ENCODE peak calls at places on chromosomes 5 and 9, in six cellular contexts. K, H, U, P, D and V are unnamed samples.

GRCh38 chr5:58410441-58410840 is 49.4 kb downstream of the PLK2 start:
- DNase-seq in U (no peak), D (no peak), P (no peak), H (no peak), K (no peak), V (no peak)

GRCh38 chr9:133956520-133957076 is 35.5 kb downstream of the VAV2 start:
- DNase-seq in P (no peak), U (no peak), K (no peak), H (no peak), D (no peak), V (peak; percentile 36)

GRCh38 chr5:53543401-53543800 is 17.0 kb upstream of the NDUFS4 start:
- DNase-seq in K (no peak), U (no peak), D (no peak), P (peak; percentile 44), H (no peak), V (no peak)

GRCh38 chr5:13108281-13108680 is 836.2 kb downstream of the DNAH5 start:
- DNase-seq in H (no peak), K (no peak), U (no peak), P (no peak), D (no peak), V (no peak)

GRCh38 chr9:126696091-126696763 is 82.5 kb downstream of the LMX1B start:
- DNase-seq in U (no peak), H (no peak), K (no peak), D (no peak), P (no peak), V (peak; percentile 9)

GRCh38 chr9:15837079-15837679 is 284.3 kb downstream of the CCDC171 start:
- DNase-seq in H (peak; percentile 7), P (peak; percentile 25), U (no peak), D (peak; percentile 36), K (peak; percentile 65), V (no peak)

GRCh38 chr5:127833999-127834953 is 131.1 kb downstream of the CCDC192 start:
- DNase-seq in U (no peak), P (no peak), H (no peak), D (no peak), K (no peak), V (no peak)

GRCh38 chr5:54296386-54296785 is 14.0 kb downstream of the ARL15 start:
- DNase-seq in D (no peak), K (no peak), H (no peak), U (no peak), P (no peak), V (no peak)

GRCh38 chr9:9054354-9054992 is 1254.9 kb upstream of the DMAC1 start:
- DNase-seq in K (peak; percentile 47), D (no peak), P (no peak), U (no peak), H (no peak), V (no peak)

GRCh38 chr5:63245271-63245670 is 666.7 kb downstream of the LRRC70 start:
- DNase-seq in D (no peak), H (no peak), U (no peak), P (no peak), K (no peak), V (no peak)

GRCh38 chr5:168592014-168592368 is 12.8 kb upstream of the PANK3 start:
- DNase-seq in U (no peak), H (no peak), K (peak; percentile 98), D (no peak), P (no peak), V (no peak)

GRCh38 chr9:4973246-4973645 is 11.8 kb upstream of the JAK2 start:
- DNase-seq in D (no peak), K (no peak), P (no peak), U (no peak), H (no peak), V (no peak)

GRCh38 chr5:45532826-45533624 is 163.2 kb downstream of the HCN1 start:
- DNase-seq in K (no peak), H (no peak), D (no peak), U (no peak), P (no peak), V (no peak)

GRCh38 chr5:154757647-154758406 is 2.6 kb downstream of the LARP1 start:
- DNase-seq in U (no peak), K (no peak), D (no peak), H (no peak), P (no peak), V (no peak)
- TF ChIP-seq ATF3 in U (no peak), K (no peak), D (no peak), H (no peak), P (no peak), V (no peak)

GRCh38 chr5:150138551-150139265 is 16.9 kb downstream of the PDGFRB start:
- DNase-seq in D (no peak), P (no peak), H (no peak), K (peak; percentile 89), U (no peak), V (peak; percentile 55)
- TF ChIP-seq SP1 in D (no peak), P (no peak), H (no peak), K (no peak), U (no peak), V (no peak)

GRCh38 chr5:154858972-154859950 is 834 bp downstream of the CNOT8 start:
- DNase-seq in K (no peak), H (no peak), P (no peak), D (no peak), U (no peak), V (no peak)
- TF ChIP-seq ATF3 in K (no peak), H (no peak), P (no peak), D (no peak), U (no peak), V (no peak)

DNA sequence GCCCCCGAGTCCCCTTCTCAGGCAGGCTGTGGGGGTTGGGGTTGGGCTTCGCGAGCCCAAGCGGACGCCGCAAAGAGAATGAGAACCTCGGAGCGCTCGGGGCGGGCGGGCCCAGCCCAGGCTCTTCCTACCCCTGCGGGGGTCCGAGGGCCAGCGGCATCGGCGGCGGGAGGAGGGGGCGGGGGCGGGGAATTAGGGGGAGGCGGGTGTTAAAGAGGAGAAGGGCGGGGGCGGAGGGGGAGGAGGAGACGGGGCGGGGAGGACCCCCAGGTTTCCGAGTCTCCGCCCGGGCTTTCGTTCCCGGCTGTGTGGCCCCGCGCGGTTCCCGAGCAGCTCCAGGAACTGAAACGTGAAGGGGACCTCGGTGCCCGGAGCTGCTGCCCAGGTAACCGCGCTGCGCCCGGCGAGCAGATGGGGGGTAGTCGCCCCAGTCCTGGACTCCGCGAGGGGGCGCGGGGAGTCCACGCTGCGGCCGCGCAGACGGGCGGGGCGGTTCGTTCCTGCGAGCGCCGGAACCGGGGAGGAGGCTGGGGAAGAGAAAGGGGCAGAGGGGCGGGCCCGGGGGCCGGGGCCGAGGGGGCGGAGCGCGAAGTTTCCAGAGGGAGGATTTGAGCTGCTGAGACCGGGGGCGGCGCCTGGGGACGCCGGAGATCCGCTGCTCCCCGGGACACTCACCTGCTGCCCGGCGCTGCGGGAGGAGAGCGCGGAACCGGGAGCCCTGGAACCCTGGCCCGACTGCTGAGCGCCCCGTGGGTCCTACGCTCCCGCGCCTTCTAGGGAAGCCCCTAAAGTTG is 38.4 kb upstream of the PLEKHG4B start:
- DNase-seq in P (peak; percentile 76), D (no peak), H (no peak), U (peak; percentile 94), K (no peak), V (peak; percentile 94)
- TF ChIP-seq SP1 in P (no peak), D (no peak), H (no peak), U (peak; percentile 4), K (no peak), V (peak; percentile 70)